ENCODE peak calls at places on chromosomes 2 and 18, in four cellular contexts. O is H7, M is endodermal cell, G is fibroblast of lung. V is an unnamed sample. For H3K27me3 and H3K36me3, the result is how much of the 10 kb centered on the place peaks cover.

GRCh38 chr2:203327582-203327917 is 644 bp upstream of the ABI2 start:
- DNase-seq in O (no peak), M (no peak), G (no peak), V (no peak)

GRCh38 chr18:55858661-55859111 is 270.7 kb upstream of the TCF4 start:
- DNase-seq in M (no peak), G (peak), O (no peak), V (no peak)

GRCh38 chr18:50439460-50440015 is 64.7 kb downstream of the SKA1 start:
- DNase-seq in M (no peak), O (no peak), G (no peak), V (no peak)

GRCh38 chr2:121089005-121089510 is 195.9 kb downstream of the TFCP2L1 start:
- DNase-seq in M (no peak), O (peak), G (peak), V (no peak)

GRCh38 chr2:40511661-40512213 is 59.8 kb upstream of the SLC8A1 start:
- DNase-seq in M (peak), O (no peak), G (peak), V (no peak)

GRCh38 chr2:115036818-115037217 is 594.4 kb downstream of the DPP10 start:
- DNase-seq in M (no peak), O (peak), G (no peak), V (no peak)

GRCh38 chr2:122218596-122218995 is 463.1 kb downstream of the TSN start:
- DNase-seq in M (no peak), O (no peak), G (no peak), V (no peak)

GRCh38 chr2:120241709-120242108 is 10.9 kb upstream of the RALB start:
- DNase-seq in G (no peak), O (no peak), M (no peak), V (no peak)

GRCh38 chr2:16870677-16871076 is 205.0 kb upstream of the CYRIA start:
- DNase-seq in G (no peak), M (no peak), O (no peak), V (no peak)

GRCh38 chr18:3726241-3726951 is 276.4 kb downstream of the TGIF1 start:
- DNase-seq in O (no peak), G (no peak), M (no peak), V (no peak)

GRCh38 chr18:57660961-57661360 is 39.3 kb upstream of the NARS1 start:
- DNase-seq in G (peak), M (no peak), O (no peak), V (no peak)

GRCh38 chr18:24470805-24471204 is 10.4 kb downstream of the HRH4 start:
- DNase-seq in G (no peak), M (no peak), O (no peak), V (no peak)

GRCh38 chr18:62498616-62499262 is 24.1 kb upstream of the ZCCHC2 start:
- DNase-seq in G (no peak), M (no peak), O (no peak), V (no peak)

GRCh38 chr2:18373664-18374063 is 186.8 kb downstream of the RDH14 start:
- DNase-seq in O (no peak), M (no peak), G (peak), V (no peak)

GRCh38 chr18:48385595-48385994 is 23.6 kb downstream of the ZBTB7C start:
- DNase-seq in O (no peak), G (no peak), M (no peak), V (no peak)

GRCh38 chr2:201358684-201359083 is 1.5 kb upstream of the FLACC1 start:
- DNase-seq in O (no peak), G (peak), M (no peak), V (no peak)

GRCh38 chr2:197348721-197349337 is 38.2 kb upstream of the ANKRD44 start:
- DNase-seq in M (peak), G (no peak), O (no peak), V (no peak)

GRCh38 chr2:190069936-190070696 is 7.6 kb upstream of the MSTN start:
- DNase-seq in O (no peak), M (no peak), G (peak), V (peak)

GRCh38 chr2:47339745-47340541 is 63.0 kb upstream of the MSH2 start:
- DNase-seq in G (peak), M (no peak), O (no peak), V (no peak)

GRCh38 chr2:2826621-2827020 is 495.5 kb upstream of the MYT1L start:
- DNase-seq in G (no peak), O (peak), M (peak), V (no peak)

GRCh38 chr18:57743008-57743407 is 60.1 kb downstream of the ATP8B1 start:
- DNase-seq in M (no peak), G (peak), O (no peak), V (no peak)

GRCh38 chr2:78455586-78455985 is 569.9 kb upstream of the REG3G start:
- DNase-seq in M (no peak), G (no peak), O (no peak), V (no peak)

DNA sequence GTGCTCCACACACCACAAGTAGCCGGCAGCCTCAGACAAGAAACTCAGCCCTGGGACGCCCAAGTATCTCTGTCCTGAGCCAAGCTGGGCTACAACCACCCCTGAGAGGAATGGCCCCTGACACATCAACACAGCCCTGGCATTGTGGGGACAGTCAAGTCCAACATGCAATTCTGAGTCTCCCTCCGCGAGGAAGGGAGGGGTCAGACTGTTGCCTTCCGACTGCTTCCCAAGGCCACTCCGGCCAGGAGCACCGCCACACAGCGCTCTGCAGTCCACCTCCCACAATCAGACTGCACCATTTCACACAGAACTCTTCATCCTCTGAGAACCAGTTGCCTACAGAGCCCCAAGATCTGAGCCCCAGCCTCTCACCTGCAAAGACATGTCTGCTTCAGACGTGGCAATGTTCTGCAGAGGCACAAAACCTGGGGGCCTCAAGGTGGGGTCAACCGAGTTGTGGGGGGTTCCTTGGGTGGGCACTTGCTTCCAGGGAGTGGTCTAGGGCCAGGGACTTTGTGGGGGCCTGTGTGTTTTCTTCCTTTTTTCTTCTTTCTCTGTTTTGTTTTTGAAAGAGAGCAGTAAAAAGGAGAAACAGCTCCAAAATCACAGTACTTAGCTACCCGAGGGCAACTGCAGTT is 76.7 kb upstream of the SALL3 start:
- DNase-seq in M (peak), O (peak), G (no peak), V (no peak)
- H3K27me3 ChIP-seq in M (under half), O (under half), G (under half), V (under half)

GRCh38 chr2:212979799-212980198 is 171.6 kb downstream of the IKZF2 start:
- DNase-seq in M (no peak), G (no peak), O (no peak), V (no peak)

GRCh38 chr2:212975333-212975732 is 176.1 kb downstream of the IKZF2 start:
- DNase-seq in M (no peak), G (no peak), O (no peak), V (no peak)

GRCh38 chr2:212974692-212975091 is 176.7 kb downstream of the IKZF2 start:
- DNase-seq in G (peak), O (no peak), M (no peak), V (no peak)

GRCh38 chr2:212977149-212977548 is 174.3 kb downstream of the IKZF2 start:
- DNase-seq in G (no peak), M (no peak), O (no peak), V (no peak)

DNA sequence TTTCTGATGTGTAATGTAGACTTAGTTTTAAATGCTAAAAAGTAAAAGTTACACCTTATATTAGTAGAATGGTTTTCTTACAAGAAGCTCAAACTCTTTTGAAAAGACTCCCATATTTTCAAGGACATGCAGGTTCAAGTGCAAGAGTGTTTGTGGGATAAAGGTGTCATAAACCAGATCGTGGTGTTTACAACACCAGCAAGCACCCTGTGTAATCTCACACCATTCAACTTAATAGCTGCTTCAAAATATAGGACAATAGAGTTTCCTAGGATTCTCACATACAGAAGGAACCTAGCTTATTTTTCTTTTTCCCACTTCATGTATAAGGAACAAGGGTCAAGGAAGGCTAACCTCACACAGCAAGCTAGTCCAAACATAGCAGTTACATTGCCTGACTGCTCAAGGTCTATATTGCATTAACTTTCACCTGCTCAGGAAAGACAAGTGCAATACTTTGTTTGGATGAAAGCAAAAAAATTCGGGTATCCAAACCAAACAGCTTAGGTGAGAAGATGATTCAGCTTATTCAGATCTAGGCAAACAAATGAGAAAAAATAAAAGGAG is 172.3 kb downstream of the IKZF2 start:
- DNase-seq in G (no peak), O (no peak), M (no peak), V (no peak)
- H3K36me3 ChIP-seq in G (under half), O (under half), M (under half), V (under half)

GRCh38 chr18:79403723-79404566 is 8.2 kb downstream of the NFATC1 start:
- DNase-seq in M (no peak), O (no peak), G (no peak), V (no peak)
- H3K4me3 ChIP-seq in M (no peak), O (no peak), G (no peak), V (no peak)

GRCh38 chr18:77114070-77114563 is 18.5 kb downstream of the MBP start:
- DNase-seq in O (no peak), G (no peak), M (no peak), V (no peak)

GRCh38 chr18:77116201-77117080 is 16.1 kb downstream of the MBP start:
- DNase-seq in G (no peak), O (no peak), M (peak), V (no peak)

GRCh38 chr18:77113361-77114069 is 19.1 kb downstream of the MBP start:
- DNase-seq in M (peak), G (no peak), O (peak), V (no peak)

GRCh38 chr18:77115461-77115907 is 17.1 kb downstream of the MBP start:
- DNase-seq in O (no peak), M (peak), G (no peak), V (no peak)

DNA sequence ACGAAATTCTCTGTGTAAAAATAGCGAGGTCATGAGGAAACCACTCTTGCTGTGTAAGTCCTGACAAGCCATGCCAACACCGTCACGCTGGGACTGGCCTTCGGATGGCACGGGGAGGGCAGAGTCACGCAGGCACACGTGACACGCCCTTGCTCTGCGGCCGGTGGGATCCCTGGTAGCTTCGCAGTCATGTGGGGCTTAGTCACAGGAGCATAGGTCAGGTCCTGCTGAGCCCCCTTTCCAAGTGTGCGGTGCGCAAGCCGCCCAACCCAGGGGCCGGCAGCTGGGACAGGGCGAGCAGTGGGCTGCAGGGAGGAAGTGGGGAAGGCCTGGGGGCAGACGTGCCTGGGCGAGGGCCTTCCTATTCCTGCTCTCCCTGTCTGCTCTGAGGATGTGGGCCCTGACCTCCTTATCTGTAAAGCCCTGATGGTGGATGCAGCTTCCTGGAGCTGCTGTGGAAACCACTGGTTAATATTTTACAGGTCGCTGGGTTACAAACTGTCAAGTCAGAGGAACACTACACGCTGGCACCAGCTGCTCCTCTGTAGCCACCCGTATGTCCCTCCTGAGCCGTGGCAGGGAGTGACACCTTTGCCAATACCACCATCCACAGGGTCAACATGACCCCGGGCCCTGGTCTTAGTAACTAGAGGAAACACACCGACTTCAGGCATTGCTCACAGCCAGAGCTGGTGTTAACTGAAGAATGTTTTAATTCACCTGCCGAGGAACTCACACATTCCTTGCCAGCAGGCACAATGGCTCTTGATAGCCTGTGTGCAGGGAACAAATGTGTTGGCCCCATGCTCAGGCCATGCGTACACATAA is 17.8 kb downstream of the MBP start:
- DNase-seq in G (peak), O (no peak), M (peak), V (no peak)
- H3K27me3 ChIP-seq in G (under half), O (under half), M (under half), V (under half)

GRCh38 chr2:238450440-238450861 is 23.7 kb downstream of the ASB1 start:
- DNase-seq in G (no peak), O (no peak), M (no peak), V (no peak)
- H3K36me3 ChIP-seq in G (under half), O (under half), M (half or more), V (under half)

DNA sequence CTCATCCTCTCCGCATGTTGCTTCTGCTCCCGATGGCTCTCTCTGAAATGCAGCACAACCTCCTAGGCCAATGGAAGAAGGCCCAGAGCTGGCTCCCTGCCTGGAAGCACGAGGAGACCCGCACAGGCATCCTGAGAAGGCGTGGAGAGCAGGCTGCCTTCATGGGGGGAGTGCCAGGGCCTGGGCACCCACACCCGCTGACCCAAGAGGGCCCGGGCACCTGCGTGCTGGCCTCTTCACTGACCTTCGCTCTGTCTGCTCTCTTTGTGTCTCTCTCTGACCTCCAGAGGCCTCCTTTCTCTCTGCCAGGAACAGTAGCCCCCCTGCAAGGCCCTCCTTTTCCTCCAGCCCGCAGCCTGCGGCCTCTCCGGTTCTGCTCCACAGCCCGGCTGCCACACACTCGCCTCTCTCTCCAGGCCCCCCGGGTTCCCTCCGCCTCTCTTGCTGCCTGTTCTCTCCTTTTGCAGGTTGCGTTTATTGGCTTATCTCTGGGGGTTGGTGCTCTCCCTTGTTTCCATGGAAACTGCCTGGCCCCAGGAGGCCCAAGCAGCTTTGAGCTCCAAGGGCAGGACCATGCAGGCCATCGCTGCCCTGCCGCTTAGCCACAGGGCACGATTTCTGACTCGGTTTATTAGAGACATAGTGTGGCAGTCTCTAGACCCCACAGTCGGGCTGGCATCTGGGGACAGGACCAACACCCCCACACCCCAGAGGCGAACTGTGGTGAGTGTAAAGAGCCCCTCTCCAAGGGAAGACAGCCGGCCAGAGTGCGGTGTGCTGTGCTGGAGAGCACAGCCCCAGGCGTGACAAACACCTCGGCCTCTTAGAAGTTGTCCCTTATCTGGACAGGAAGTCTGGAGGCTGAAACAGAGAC is 1.7 kb downstream of the MZT2B start:
- DNase-seq in M (peak), G (peak), O (no peak), V (no peak)
- H3K4me3 ChIP-seq in M (peak), G (peak), O (no peak), V (peak)

GRCh38 chr2:131431336-131431735 is 44.6 kb upstream of the TUBA3D start:
- DNase-seq in G (peak), O (no peak), M (no peak), V (no peak)
- H3K27me3 ChIP-seq in G (under half), O (under half), M (under half), V (under half)

DNA sequence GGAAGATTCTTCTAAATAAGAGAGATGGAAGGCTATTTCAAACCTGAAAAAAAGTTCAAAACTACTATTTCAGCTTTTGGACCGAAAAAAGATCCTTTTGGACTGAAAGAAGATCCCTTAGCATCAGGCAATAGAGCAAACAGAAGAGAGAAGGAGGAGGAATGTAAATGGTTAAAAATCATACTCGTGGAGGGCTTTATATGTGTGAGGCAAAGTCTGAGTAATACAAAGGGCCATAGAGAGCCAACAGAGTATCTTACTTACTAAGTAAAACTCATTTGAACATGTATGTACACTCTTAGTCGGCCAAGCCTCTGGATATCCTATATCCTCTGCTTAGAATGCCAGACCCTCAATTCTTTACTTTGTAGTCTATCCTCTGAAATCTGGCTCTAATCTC is 55.7 kb downstream of the ITSN2 start:
- DNase-seq in G (no peak), O (no peak), M (no peak), V (no peak)
- H3K36me3 ChIP-seq in G (under half), O (under half), M (under half), V (under half)

DNA sequence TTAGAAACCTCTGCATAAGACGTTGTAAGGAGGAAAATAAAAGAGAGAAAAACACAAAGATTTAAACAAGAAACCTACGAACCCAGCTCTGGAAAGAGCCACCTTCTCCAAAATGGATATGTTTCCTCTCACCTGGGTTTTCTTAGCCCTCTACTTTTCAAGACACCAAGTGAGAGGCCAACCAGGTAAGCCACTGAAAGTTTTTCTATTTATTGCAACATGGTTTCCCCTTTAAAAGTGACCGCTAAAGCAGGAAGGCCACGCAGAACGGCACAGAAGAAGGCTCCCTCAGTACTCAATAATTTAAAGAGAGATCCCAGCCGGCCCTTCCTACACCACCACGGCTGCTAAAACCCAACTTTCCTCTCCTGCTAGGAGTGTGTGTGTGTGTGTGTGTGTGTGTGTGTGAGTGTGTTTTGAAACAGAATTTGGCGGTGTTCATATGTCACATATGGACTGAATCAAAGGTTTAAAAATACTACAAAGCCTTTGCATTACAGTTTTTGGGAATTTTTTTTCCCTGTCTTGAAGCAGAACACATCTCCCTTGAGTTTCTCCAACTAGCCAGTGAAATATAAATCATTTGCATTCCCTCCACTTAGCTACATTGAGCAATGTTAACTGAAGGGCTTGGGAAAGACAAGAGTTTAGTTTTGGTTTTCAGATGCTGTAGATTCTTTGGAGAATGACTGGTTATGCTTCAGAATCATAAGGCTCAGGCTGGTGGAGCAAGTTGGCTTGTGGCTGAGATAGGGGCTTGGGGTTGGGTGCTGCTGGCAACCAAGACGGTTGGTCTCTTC is 1.1 kb downstream of the NRP2 start:
- DNase-seq in M (peak), G (peak), O (no peak), V (no peak)
- H3K4me3 ChIP-seq in M (peak), G (peak), O (peak), V (peak)

GRCh38 chr18:76592096-76592495 is 97.1 kb upstream of the ZNF516 start:
- DNase-seq in G (no peak), M (peak), O (no peak), V (no peak)

GRCh38 chr18:76589866-76590265 is 94.8 kb upstream of the ZNF516 start:
- DNase-seq in M (peak), G (no peak), O (no peak), V (peak)

GRCh38 chr18:76592981-76593381 is 97.9 kb upstream of the ZNF516 start:
- DNase-seq in O (peak), G (no peak), M (peak), V (peak)

GRCh38 chr18:76593838-76594237 is 98.8 kb upstream of the ZNF516 start:
- DNase-seq in G (no peak), M (peak), O (no peak), V (no peak)

GRCh38 chr18:76594966-76595365 is 99.9 kb upstream of the ZNF516 start:
- DNase-seq in M (no peak), O (no peak), G (no peak), V (no peak)
- H3K27me3 ChIP-seq in M (under half), O (under half), G (under half), V (under half)

V was measured in WERI-Rb-1.